ENCODE peak calls at places on chromosomes 4 and X, in seven cellular contexts. R, L, F, N, P, D and A are unnamed samples.

GRCh38 chrX:153488231-153488914 is 6.4 kb upstream of the BGN start:
- DNase-seq in R (no peak), L (no peak), F (no peak), N (peak; percentile 46), P (no peak), D (peak; percentile 58), A (no peak)

GRCh38 chr4:124854968-124855367 is 142.4 kb upstream of the ANKRD50 start:
- DNase-seq in R (no peak), L (no peak), F (no peak), N (peak; percentile 48), P (peak; percentile 33), D (no peak), A (no peak)

GRCh38 chr4:70705856-70706461 is 15.8 kb upstream of the RUFY3 start:
- DNase-seq in R (no peak), L (no peak), F (no peak), N (no peak), P (no peak), D (no peak), A (peak; percentile 55)

GRCh38 chrX:21883258-21883657 is 27.5 kb downstream of the YY2 start:
- DNase-seq in R (peak; percentile 21), L (no peak), F (no peak), N (peak; percentile 32), P (no peak), D (no peak), A (no peak)

GRCh38 chrX:154698630-154699248 is 45.4 kb upstream of the CTAG2 start:
- DNase-seq in R (no peak), L (no peak), F (no peak), N (no peak), P (no peak), D (peak; percentile 43), A (no peak)

GRCh38 chrX:17705211-17705610 is 32.1 kb upstream of the SCML1 start:
- DNase-seq in R (no peak), L (no peak), F (no peak), N (no peak), P (no peak), D (no peak), A (no peak)

GRCh38 chr4:139574641-139575040 is 18.6 kb upstream of the SETD7 start:
- DNase-seq in R (no peak), L (no peak), F (no peak), N (no peak), P (no peak), D (no peak), A (no peak)

GRCh38 chr4:10118355-10119004 is 1.9 kb upstream of the WDR1 start:
- DNase-seq in R (peak; percentile 16), L (no peak), F (no peak), N (no peak), P (no peak), D (no peak), A (no peak)

GRCh38 chr4:15870079-15870478 is 68.5 kb downstream of the FGFBP1 start:
- DNase-seq in R (no peak), L (no peak), F (no peak), N (no peak), P (no peak), D (no peak), A (no peak)

GRCh38 chr4:156154978-156155377 is 201.3 kb upstream of the CTSO start:
- DNase-seq in R (no peak), L (no peak), F (no peak), N (no peak), P (no peak), D (no peak), A (no peak)

GRCh38 chr4:7806080-7806630 is 133.5 kb downstream of the AFAP1 start:
- DNase-seq in R (peak; percentile 49), L (peak; percentile 69), F (no peak), N (peak; percentile 68), P (no peak), D (peak; percentile 60), A (no peak)

GRCh38 chr4:126604273-126604867 is 1028.4 kb upstream of the INTU start:
- DNase-seq in R (no peak), L (no peak), F (no peak), N (peak; percentile 65), P (peak; percentile 34), D (no peak), A (no peak)

GRCh38 chrX:55264816-55265215 is at the start of gene PAGE3:
- DNase-seq in R (no peak), L (no peak), F (no peak), N (no peak), P (no peak), D (no peak), A (no peak)

GRCh38 chrX:142613403-142613802 is 408.3 kb upstream of the MAGEC2 start:
- DNase-seq in R (no peak), L (no peak), F (no peak), N (no peak), P (no peak), D (no peak), A (no peak)

GRCh38 chrX:49838374-49838773 is 9.3 kb downstream of the PAGE4 start:
- DNase-seq in R (peak; percentile 21), L (no peak), F (no peak), N (peak; percentile 16), P (peak; percentile 10), D (peak; percentile 68), A (no peak)

GRCh38 chr4:17489721-17490120 is 22.2 kb downstream of the QDPR start:
- DNase-seq in R (no peak), L (no peak), F (no peak), N (no peak), P (no peak), D (no peak), A (no peak)

GRCh38 chrX:37010496-37010895 is 2.3 kb downstream of the FAM47C start:
- DNase-seq in R (no peak), L (no peak), F (no peak), N (no peak), P (no peak), D (no peak), A (no peak)

GRCh38 chr4:44447563-44448504 is 775 bp downstream of the KCTD8 start:
- DNase-seq in R (peak; percentile 16), L (peak; percentile 75), F (no peak), N (peak; percentile 42), P (no peak), D (peak; percentile 87), A (no peak)

GRCh38 chr4:74996996-74997395 is 64.1 kb downstream of the PARM1 start:
- DNase-seq in R (no peak), L (no peak), F (peak; percentile 49), N (no peak), P (no peak), D (no peak), A (no peak)

DNA sequence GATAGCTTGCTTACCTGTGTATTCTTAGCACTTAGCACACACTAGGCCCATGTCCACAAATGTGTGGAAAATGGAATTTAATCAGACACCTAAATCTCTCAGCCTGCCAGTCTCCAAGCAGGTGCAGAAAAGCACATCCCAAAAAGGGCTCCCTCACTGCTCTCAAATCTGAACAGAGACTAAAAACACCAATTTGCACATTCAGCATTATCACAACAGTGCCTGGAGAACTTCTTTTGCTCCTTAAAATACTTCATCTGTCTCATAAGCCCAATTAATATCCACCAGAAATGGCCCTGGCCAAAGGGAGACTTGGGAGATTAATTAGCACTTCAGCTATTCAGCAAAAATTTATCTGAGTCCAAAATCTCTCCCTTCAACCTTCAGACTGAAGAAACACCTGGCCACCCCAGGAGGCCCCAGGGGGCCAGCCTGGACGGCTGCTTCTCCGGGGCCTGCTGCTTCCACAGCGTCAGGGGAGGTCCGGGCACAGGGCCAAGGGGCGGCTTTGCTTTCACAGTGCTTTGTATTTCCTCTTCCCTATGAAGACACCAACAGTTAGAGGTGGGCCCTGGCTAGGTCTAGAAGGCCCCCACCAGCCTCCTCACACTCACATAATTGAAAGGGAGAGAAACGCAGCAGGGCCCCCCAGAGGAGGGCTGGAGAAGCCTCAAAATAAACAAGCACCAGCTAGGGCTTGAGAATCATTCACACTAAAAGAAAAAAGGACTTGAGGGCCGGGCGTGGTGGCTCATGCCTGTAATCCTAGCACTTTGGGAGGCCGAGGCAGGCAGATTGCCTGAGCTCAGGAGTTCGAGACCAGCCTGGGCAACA is 18.0 kb downstream of the SCD5 start:
- DNase-seq in R (peak; percentile 76), L (peak; percentile 73), F (peak; percentile 59), N (peak; percentile 90), P (no peak), D (peak; percentile 75), A (no peak)
- TF ChIP-seq CTCF in R (no peak), L (no peak), F (no peak), N (peak; percentile 26), P (no peak), D (peak; percentile 58), A (no peak)

GRCh38 chr4:147813107-147813773 is 81.4 kb downstream of the ARHGAP10 start:
- DNase-seq in R (no peak), L (no peak), F (no peak), N (no peak), P (no peak), D (no peak), A (no peak)
- H3K4me3 ChIP-seq in R (no peak overlapping the region), L (no peak overlapping the region), F (no peak overlapping the region), N (no peak overlapping the region), P (no peak overlapping the region), D (no peak overlapping the region), A (no peak overlapping the region)

GRCh38 chr4:146550161-146550560 is 28.4 kb upstream of the SLC10A7 start:
- DNase-seq in R (no peak), L (no peak), F (no peak), N (no peak), P (no peak), D (no peak), A (no peak)

GRCh38 chr4:146548443-146548842 is 26.7 kb upstream of the SLC10A7 start:
- DNase-seq in R (no peak), L (no peak), F (no peak), N (no peak), P (no peak), D (no peak), A (no peak)

DNA sequence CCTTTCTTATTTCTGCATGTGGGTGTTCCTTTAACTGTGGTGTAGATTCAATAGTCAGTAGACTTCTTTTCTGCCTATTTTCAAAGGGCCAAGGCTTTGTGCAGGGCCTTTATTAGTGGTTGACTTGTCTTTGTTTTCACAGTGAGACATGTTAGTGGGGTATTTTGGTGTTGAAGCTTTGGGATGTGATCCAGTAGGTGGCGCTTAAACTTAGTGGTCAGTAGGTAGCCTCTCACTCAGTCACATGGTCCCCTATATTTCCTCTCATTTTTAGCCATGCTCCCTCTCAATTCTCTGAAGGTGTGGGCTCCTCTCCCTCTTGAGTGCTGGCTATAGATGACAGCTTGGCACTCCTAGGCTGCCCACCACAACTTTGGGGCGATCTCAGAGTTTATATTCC is 23.4 kb upstream of the SLC10A7 start:
- DNase-seq in R (no peak), L (no peak), F (no peak), N (peak; percentile 37), P (no peak), D (peak; percentile 75), A (no peak)
- TF ChIP-seq CTCF in R (no peak), L (no peak), F (peak; percentile 46), N (peak; percentile 52), P (peak; percentile 41), D (peak; percentile 74), A (peak; percentile 38)

GRCh38 chr4:153258750-153259149 is 54.5 kb downstream of the TRIM2 start:
- DNase-seq in R (no peak), L (no peak), F (no peak), N (no peak), P (no peak), D (peak; percentile 38), A (no peak)

GRCh38 chr4:153260553-153261306 is 56.5 kb downstream of the TRIM2 start:
- DNase-seq in R (peak; percentile 61), L (no peak), F (no peak), N (peak; percentile 22), P (peak; percentile 49), D (no peak), A (no peak)

GRCh38 chr4:153257966-153258365 is 53.7 kb downstream of the TRIM2 start:
- DNase-seq in R (no peak), L (no peak), F (no peak), N (no peak), P (no peak), D (peak; percentile 57), A (no peak)

GRCh38 chr4:153260152-153260551 is 55.9 kb downstream of the TRIM2 start:
- DNase-seq in R (no peak), L (no peak), F (no peak), N (no peak), P (no peak), D (peak; percentile 64), A (no peak)

GRCh38 chr4:153259679-153260078 is 55.4 kb downstream of the TRIM2 start:
- DNase-seq in R (no peak), L (no peak), F (no peak), N (no peak), P (no peak), D (no peak), A (no peak)
- H3K4me3 ChIP-seq in R (no peak overlapping the region), L (peak overlapping the region; percentile 44), F (no peak overlapping the region), N (no peak overlapping the region), P (no peak overlapping the region), D (no peak overlapping the region), A (no peak overlapping the region)